ENCODE peak calls at places on chromosomes 4 and X, in ten cellular contexts. U, H, J, M, T, A, I, Z, D and V are unnamed samples.

GRCh38 chr4:181676546-181676945 is 566.7 kb upstream of the TENM3 start:
- DNase-seq in D (no peak), H (no peak), M (no peak), T (peak), Z (no peak), J (no peak), I (no peak), U (no peak), A (no peak), V (no peak)

GRCh38 chr4:76764251-76764650 is 133.7 kb downstream of the SOWAHB start:
- DNase-seq in T (peak), Z (no peak), H (no peak), I (no peak), J (no peak), D (no peak), U (no peak), M (no peak), A (no peak), V (no peak)

GRCh38 chrX:47321386-47321785 is 49.0 kb upstream of the ZNF157 start:
- DNase-seq in I (peak), Z (no peak), M (no peak), T (peak), D (no peak), A (no peak), J (no peak), H (peak), U (no peak), V (no peak)

GRCh38 chr4:38177035-38177791 is 217.0 kb downstream of the PTTG2 start:
- DNase-seq in M (peak), Z (peak), U (no peak), T (peak), D (no peak), A (peak), I (no peak), J (peak), H (no peak), V (no peak)

GRCh38 chr4:102580463-102580842 is 79.3 kb downstream of the NFKB1 start:
- DNase-seq in J (no peak), T (no peak), I (no peak), H (no peak), Z (no peak), A (no peak), D (no peak), U (no peak), M (no peak), V (no peak)

GRCh38 chr4:180099962-180100361 is 2143.2 kb upstream of the TENM3 start:
- DNase-seq in T (no peak), A (no peak), D (no peak), Z (no peak), J (no peak), U (no peak), I (no peak), M (no peak), H (no peak), V (no peak)

GRCh38 chr4:85968945-85969830 is 390.7 kb downstream of the MAPK10 start:
- DNase-seq in J (peak), I (peak), Z (no peak), T (peak), M (no peak), A (no peak), U (no peak), H (no peak), D (peak), V (no peak)

GRCh38 chrX:2628751-2629315 is 62.3 kb upstream of the CD99 start:
- DNase-seq in Z (peak), J (no peak), U (no peak), T (no peak), H (no peak), I (no peak), D (no peak), M (no peak), A (no peak), V (no peak)

GRCh38 chr4:10089346-10089745 is 27.3 kb downstream of the WDR1 start:
- DNase-seq in D (no peak), M (no peak), J (no peak), I (peak), U (no peak), H (no peak), A (no peak), Z (no peak), T (no peak), V (no peak)

GRCh38 chr4:184757810-184758209 is 23.9 kb upstream of the CENPU start:
- DNase-seq in D (no peak), J (no peak), A (no peak), H (no peak), T (no peak), M (no peak), I (no peak), U (no peak), Z (no peak), V (no peak)

GRCh38 chr4:53189011-53189410 is 176.8 kb downstream of the SCFD2 start:
- DNase-seq in M (no peak), H (no peak), J (no peak), A (no peak), U (no peak), T (peak), D (no peak), I (no peak), Z (no peak), V (no peak)

GRCh38 chr4:3783691-3784306 is 17.6 kb downstream of the ADRA2C start:
- DNase-seq in A (no peak), M (no peak), H (no peak), J (no peak), D (no peak), T (no peak), Z (no peak), I (peak), U (peak), V (no peak)

GRCh38 chr4:3676907-3677495 is 89.2 kb upstream of the ADRA2C start:
- DNase-seq in I (no peak), T (no peak), A (no peak), J (no peak), H (no peak), U (no peak), Z (no peak), M (no peak), D (no peak), V (no peak)

GRCh38 chr4:93834371-93835066 is 6.0 kb downstream of the ATOH1 start:
- DNase-seq in U (no peak), J (no peak), A (no peak), M (no peak), I (no peak), D (no peak), H (no peak), T (no peak), Z (no peak), V (no peak)

GRCh38 chrX:47098746-47099145 is 20.5 kb downstream of the RGN start:
- DNase-seq in H (no peak), Z (no peak), U (no peak), I (no peak), A (no peak), T (no peak), M (no peak), J (no peak), D (no peak), V (no peak)

GRCh38 chr4:52588771-52589591 is 70.1 kb downstream of the USP46 start:
- DNase-seq in U (no peak), H (no peak), T (peak), Z (peak), D (no peak), A (peak), I (no peak), M (no peak), J (peak), V (no peak)